ENCODE peak calls at places on chromosomes 16 and 17, in four cellular contexts. B, M, I and Z are unnamed samples.

GRCh38 chr16:27383511-27384243 is 18.3 kb upstream of the IL21R start:
- DNase-seq in B (no peak), I (no peak), M (no peak), Z (no peak)

GRCh38 chr16:80694950-80695471 is 109.4 kb downstream of the CDYL2 start:
- DNase-seq in B (no peak), I (no peak), M (no peak), Z (no peak)

GRCh38 chr16:13307861-13308260 is 406.5 kb downstream of the SHISA9 start:
- DNase-seq in M (no peak), B (no peak), I (no peak), Z (no peak)

GRCh38 chr17:48470388-48471034 is 40.5 kb upstream of the SKAP1 start:
- DNase-seq in I (no peak), M (no peak), B (peak), Z (no peak)

GRCh38 chr17:4043862-4044261 is 79.6 kb upstream of the ATP2A3 start:
- DNase-seq in M (no peak), I (peak), B (no peak), Z (no peak)

GRCh38 chr16:27470567-27471431 is 68.8 kb downstream of the IL21R start:
- DNase-seq in M (no peak), B (no peak), I (no peak), Z (peak)

GRCh38 chr17:74960739-74961342 is 11.7 kb downstream of the HID1 start:
- DNase-seq in B (peak), I (peak), M (no peak), Z (no peak)

GRCh38 chr17:75239778-75240393 is 21.5 kb downstream of the GGA3 start:
- DNase-seq in I (no peak), B (no peak), M (no peak), Z (no peak)

GRCh38 chr17:66837883-66838665 is 3.2 kb downstream of the CACNG5 start:
- DNase-seq in M (no peak), B (no peak), I (no peak), Z (no peak)

GRCh38 chr16:77868478-77868877 is 80.1 kb downstream of the VAT1L start:
- DNase-seq in B (no peak), M (no peak), I (no peak), Z (no peak)

GRCh38 chr16:67198238-67198734 is 645 bp upstream of the ELMO3 start:
- DNase-seq in B (peak), I (peak), M (peak), Z (no peak)

GRCh38 chr17:75516619-75517276 is 420 bp downstream of the TSEN54 start:
- DNase-seq in M (peak), B (no peak), I (peak), Z (peak)

DNA sequence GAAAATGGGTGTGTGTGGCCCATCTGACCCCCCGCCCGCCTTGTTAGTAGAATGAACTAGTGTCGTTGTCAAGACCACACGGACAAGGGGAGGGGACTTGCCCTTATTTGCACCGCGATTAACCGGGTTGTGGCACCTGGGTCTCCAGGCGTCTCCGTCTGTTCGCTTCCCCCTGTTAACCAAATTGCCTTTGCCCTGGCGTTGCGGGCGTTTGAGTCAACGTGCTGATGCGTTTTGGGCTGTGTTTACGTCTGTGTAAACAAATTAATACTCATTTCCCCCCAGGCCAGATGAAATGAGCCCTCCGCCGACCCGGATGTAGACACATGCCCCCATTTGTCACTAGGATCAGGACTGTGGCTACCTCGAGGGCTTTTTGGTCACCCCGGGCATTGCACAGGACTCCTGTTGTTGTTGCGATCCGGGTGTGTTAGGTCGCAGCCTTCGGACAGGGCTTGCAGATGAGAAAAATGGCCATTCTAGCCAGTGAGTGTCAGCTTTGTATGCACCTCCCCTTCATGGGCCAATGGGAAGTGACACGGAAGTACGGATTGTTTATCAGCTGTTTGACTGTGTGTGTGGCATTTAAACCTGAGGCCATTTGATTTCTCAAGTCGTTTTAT is 906 bp downstream of the RBL2 start:
- DNase-seq in I (peak), M (peak), B (peak), Z (peak)
- TF ChIP-seq POLR2A in I (peak), M (peak), B (peak), Z (peak)

GRCh38 chr17:21250719-21251305 is 2.4 kb downstream of the NATD1 start:
- DNase-seq in B (no peak), I (no peak), M (no peak), Z (no peak)
- TF ChIP-seq POLR2A in B (no peak), I (no peak), M (no peak), Z (no peak)

GRCh38 chr16:71933913-71934696 is 38.8 kb downstream of the IST1 start:
- DNase-seq in I (no peak), B (no peak), M (no peak), Z (peak)
- TF ChIP-seq POLR2A in I (no peak), B (no peak), M (no peak), Z (no peak)

GRCh38 chr17:2336215-2337151 is at the start of gene TSR1:
- DNase-seq in M (peak), I (peak), B (peak), Z (peak)
- TF ChIP-seq POLR2A in M (peak), I (peak), B (peak), Z (peak)

GRCh38 chr17:5281814-5282638 is at the start of gene RABEP1:
- DNase-seq in B (peak), I (peak), M (peak), Z (peak)
- TF ChIP-seq POLR2A in B (peak), I (peak), M (peak), Z (peak)

GRCh38 chr17:55421179-55421934 is at the start of gene MMD:
- DNase-seq in B (no peak), I (peak), M (no peak), Z (peak)

GRCh38 chr17:55418369-55419268 is 3.0 kb downstream of the MMD start:
- DNase-seq in B (no peak), I (no peak), M (no peak), Z (no peak)

GRCh38 chr17:55420776-55421178 is 858 bp downstream of the MMD start:
- DNase-seq in I (peak), B (no peak), M (peak), Z (no peak)

GRCh38 chr17:55417411-55418268 is 4.0 kb downstream of the MMD start:
- DNase-seq in B (no peak), M (no peak), I (no peak), Z (no peak)

GRCh38 chr17:55420067-55420775 is 1.4 kb downstream of the MMD start:
- DNase-seq in B (no peak), M (no peak), I (no peak), Z (no peak)
- TF ChIP-seq POLR2A in B (no peak), M (no peak), I (peak), Z (no peak)

GRCh38 chr17:8438441-8438840 is 2.8 kb downstream of the NDEL1 start:
- DNase-seq in I (no peak), M (no peak), B (no peak), Z (no peak)

GRCh38 chr17:8439681-8440080 is 4.0 kb downstream of the NDEL1 start:
- DNase-seq in I (no peak), M (no peak), B (no peak), Z (no peak)

GRCh38 chr17:8435245-8436168 is at the start of gene NDEL1:
- DNase-seq in I (peak), B (peak), M (peak), Z (peak)

GRCh38 chr17:8441690-8442089 is 6.0 kb downstream of the NDEL1 start:
- DNase-seq in B (no peak), I (no peak), M (no peak), Z (no peak)

GRCh38 chr17:8436169-8436932 is 667 bp downstream of the NDEL1 start:
- DNase-seq in B (peak), I (peak), M (peak), Z (peak)
- TF ChIP-seq POLR2A in B (no peak), I (no peak), M (no peak), Z (no peak)

GRCh38 chr17:81991684-81992513 is 14.5 kb downstream of the ASPSCR1 start:
- DNase-seq in B (peak), I (peak), M (no peak), Z (peak)
- TF ChIP-seq POLR2A in B (no peak), I (no peak), M (no peak), Z (no peak)

DNA sequence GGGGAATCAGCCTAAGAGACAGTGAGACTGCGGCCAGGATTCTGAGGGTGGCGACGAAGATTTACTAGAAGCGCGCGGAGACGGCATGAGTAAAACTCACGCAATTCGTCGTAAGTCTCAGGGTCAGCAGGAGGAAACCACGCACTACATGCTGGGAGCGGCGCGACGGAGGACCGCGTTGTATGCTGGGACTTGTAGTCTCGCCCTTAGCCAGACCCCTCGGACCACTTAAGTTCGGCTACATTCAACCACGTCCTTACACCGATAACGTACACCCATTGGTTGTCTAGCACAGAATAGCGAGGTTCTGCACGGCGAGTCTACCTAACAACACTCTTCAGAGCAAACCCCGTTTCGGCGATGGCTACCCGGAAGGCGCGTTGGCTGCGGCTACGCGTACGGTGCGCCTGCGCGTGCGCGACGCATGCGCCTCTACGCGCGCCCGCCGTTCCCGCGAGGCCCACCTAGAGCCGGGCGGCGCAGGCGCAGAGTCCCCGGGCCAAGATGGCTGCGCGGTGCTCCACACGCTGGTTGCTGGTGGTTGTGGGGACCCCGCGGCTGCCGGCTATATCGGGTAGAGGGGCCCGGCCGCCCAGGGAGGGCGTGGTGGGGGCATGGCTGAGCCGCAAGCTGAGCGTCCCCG is at the start of gene DNAJA3:
- DNase-seq in M (peak), I (peak), B (peak), Z (peak)
- TF ChIP-seq POLR2A in M (peak), I (peak), B (peak), Z (peak)

DNA sequence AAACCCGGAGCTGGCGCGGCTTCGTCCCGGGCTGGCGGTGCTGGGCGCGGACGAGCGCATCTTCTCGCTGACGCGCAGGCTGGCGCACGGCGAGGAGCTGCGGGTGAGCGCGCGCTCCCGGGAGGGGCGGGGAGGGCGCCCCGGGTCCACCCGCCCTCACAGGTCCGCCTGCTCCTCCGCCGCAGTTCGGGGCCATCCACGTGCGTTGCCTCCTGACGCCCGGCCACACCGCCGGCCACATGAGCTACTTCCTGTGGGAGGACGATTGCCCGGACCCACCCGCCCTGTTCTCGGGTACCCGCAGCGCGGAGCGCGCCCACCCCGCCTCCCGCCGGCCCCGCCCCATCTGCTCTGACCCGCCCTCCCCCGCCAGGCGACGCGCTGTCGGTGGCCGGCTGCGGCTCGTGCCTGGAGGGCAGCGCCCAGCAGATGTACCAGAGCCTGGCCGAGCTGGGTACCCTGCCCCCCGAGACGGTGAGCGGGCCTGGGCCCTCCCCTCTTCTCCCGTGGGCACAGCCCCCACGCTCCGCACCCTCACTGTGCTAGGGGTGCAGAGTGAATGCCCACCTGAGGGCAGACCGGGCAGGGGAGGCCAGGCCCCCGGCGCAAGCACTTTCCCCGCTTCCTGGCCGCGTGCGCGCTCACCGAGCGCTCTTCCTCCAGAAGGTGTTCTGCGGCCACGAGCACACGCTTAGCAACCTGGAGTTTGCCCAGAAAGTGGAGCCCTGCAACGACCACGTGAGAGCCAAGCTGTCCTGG is 1.4 kb downstream of the HAGHL start:
- DNase-seq in B (peak), M (no peak), I (peak), Z (peak)
- TF ChIP-seq POLR2A in B (no peak), M (no peak), I (no peak), Z (peak)